ENCODE peak calls at places on chromosomes 2 and 18, in seven cellular contexts. One of them, this sample, is unnamed. For H3K4me1, the result is how much of the 10 kb centered on the place peaks cover.

GRCh38 chr18:36849288-36850011 is 20.5 kb downstream of the KIAA1328 start:
- DNase-seq in fibroblast of lung: peak
- DNase-seq in transverse colon: no peak
- DNase-seq in mesenchymal stem cell: no peak
- DNase-seq in Peyer's patch: no peak
- DNase-seq in uterus: no peak
- DNase-seq in left ventricle myocardium inferior: no peak
- DNase-seq in this sample: no peak

GRCh38 chr2:28648147-28648546 is 103.5 kb upstream of the PPP1CB start:
- DNase-seq in left ventricle myocardium inferior: no peak
- DNase-seq in fibroblast of lung: no peak
- DNase-seq in mesenchymal stem cell: no peak
- DNase-seq in uterus: no peak
- DNase-seq in transverse colon: no peak
- DNase-seq in Peyer's patch: no peak
- DNase-seq in this sample: no peak

GRCh38 chr2:173106959-173107628 is 31.4 kb downstream of the MAP3K20 start:
- DNase-seq in transverse colon: no peak
- DNase-seq in fibroblast of lung: no peak
- DNase-seq in uterus: no peak
- DNase-seq in left ventricle myocardium inferior: no peak
- DNase-seq in mesenchymal stem cell: no peak
- DNase-seq in Peyer's patch: no peak
- DNase-seq in this sample: no peak

GRCh38 chr2:20447437-20448245 is 767 bp downstream of the RHOB start:
- DNase-seq in uterus: peak
- DNase-seq in transverse colon: peak
- DNase-seq in left ventricle myocardium inferior: peak
- DNase-seq in Peyer's patch: peak
- DNase-seq in fibroblast of lung: peak
- DNase-seq in mesenchymal stem cell: peak
- DNase-seq in this sample: peak

GRCh38 chr18:10143601-10144000 is 229.8 kb downstream of the VAPA start:
- DNase-seq in Peyer's patch: no peak
- DNase-seq in fibroblast of lung: no peak
- DNase-seq in uterus: no peak
- DNase-seq in mesenchymal stem cell: peak
- DNase-seq in transverse colon: no peak
- DNase-seq in left ventricle myocardium inferior: no peak
- DNase-seq in this sample: no peak

GRCh38 chr2:97005353-97005752 is 19.0 kb upstream of the FAM178B start:
- DNase-seq in fibroblast of lung: peak
- DNase-seq in Peyer's patch: no peak
- DNase-seq in transverse colon: no peak
- DNase-seq in mesenchymal stem cell: peak
- DNase-seq in left ventricle myocardium inferior: no peak
- DNase-seq in uterus: no peak
- DNase-seq in this sample: no peak

GRCh38 chr18:9863282-9863681 is 22.5 kb upstream of the TXNDC2 start:
- DNase-seq in transverse colon: no peak
- DNase-seq in mesenchymal stem cell: no peak
- DNase-seq in uterus: no peak
- DNase-seq in Peyer's patch: no peak
- DNase-seq in fibroblast of lung: no peak
- DNase-seq in left ventricle myocardium inferior: no peak
- DNase-seq in this sample: no peak

GRCh38 chr2:96617012-96617411 is 21.1 kb downstream of the KANSL3 start:
- DNase-seq in transverse colon: no peak
- DNase-seq in fibroblast of lung: no peak
- DNase-seq in uterus: no peak
- DNase-seq in Peyer's patch: no peak
- DNase-seq in left ventricle myocardium inferior: no peak
- DNase-seq in mesenchymal stem cell: no peak
- DNase-seq in this sample: no peak

GRCh38 chr2:40511661-40512213 is 59.8 kb upstream of the SLC8A1 start:
- DNase-seq in Peyer's patch: peak
- DNase-seq in left ventricle myocardium inferior: no peak
- DNase-seq in mesenchymal stem cell: peak
- DNase-seq in uterus: peak
- DNase-seq in fibroblast of lung: peak
- DNase-seq in transverse colon: peak
- DNase-seq in this sample: peak

GRCh38 chr2:189526241-189526640 is 54.3 kb downstream of the SLC40A1 start:
- DNase-seq in mesenchymal stem cell: no peak
- DNase-seq in transverse colon: no peak
- DNase-seq in uterus: no peak
- DNase-seq in fibroblast of lung: no peak
- DNase-seq in left ventricle myocardium inferior: no peak
- DNase-seq in Peyer's patch: no peak
- DNase-seq in this sample: no peak

GRCh38 chr2:143903172-143903856 is 616.6 kb downstream of the ZEB2 start:
- DNase-seq in mesenchymal stem cell: peak
- DNase-seq in fibroblast of lung: peak
- DNase-seq in uterus: no peak
- DNase-seq in Peyer's patch: no peak
- DNase-seq in transverse colon: no peak
- DNase-seq in left ventricle myocardium inferior: no peak
- DNase-seq in this sample: no peak

GRCh38 chr18:39481281-39481680 is 1915.7 kb upstream of the CELF4 start:
- DNase-seq in uterus: no peak
- DNase-seq in left ventricle myocardium inferior: no peak
- DNase-seq in fibroblast of lung: peak
- DNase-seq in Peyer's patch: no peak
- DNase-seq in mesenchymal stem cell: no peak
- DNase-seq in transverse colon: no peak
- DNase-seq in this sample: no peak

GRCh38 chr2:177118636-177119035 is 94.0 kb upstream of the HNRNPA3 start:
- DNase-seq in transverse colon: no peak
- DNase-seq in mesenchymal stem cell: no peak
- DNase-seq in uterus: no peak
- DNase-seq in left ventricle myocardium inferior: no peak
- DNase-seq in Peyer's patch: no peak
- DNase-seq in fibroblast of lung: no peak
- DNase-seq in this sample: no peak

GRCh38 chr2:67389286-67389685 is 7.8 kb upstream of the ETAA1 start:
- DNase-seq in uterus: no peak
- DNase-seq in mesenchymal stem cell: no peak
- DNase-seq in Peyer's patch: no peak
- DNase-seq in left ventricle myocardium inferior: no peak
- DNase-seq in fibroblast of lung: peak
- DNase-seq in transverse colon: no peak
- DNase-seq in this sample: no peak

GRCh38 chr2:189164732-189165131 is 14.8 kb downstream of the COL5A2 start:
- DNase-seq in fibroblast of lung: peak
- DNase-seq in uterus: peak
- DNase-seq in left ventricle myocardium inferior: no peak
- DNase-seq in mesenchymal stem cell: peak
- DNase-seq in transverse colon: peak
- DNase-seq in Peyer's patch: no peak
- DNase-seq in this sample: no peak

GRCh38 chr2:219171231-219171651 is 1.4 kb upstream of the SLC23A3 start:
- DNase-seq in uterus: peak
- DNase-seq in mesenchymal stem cell: peak
- DNase-seq in Peyer's patch: peak
- DNase-seq in left ventricle myocardium inferior: peak
- DNase-seq in fibroblast of lung: peak
- DNase-seq in transverse colon: peak
- DNase-seq in this sample: peak

GRCh38 chr2:218281449-218281848 is 10.9 kb downstream of the TMBIM1 start:
- DNase-seq in Peyer's patch: no peak
- DNase-seq in fibroblast of lung: peak
- DNase-seq in mesenchymal stem cell: no peak
- DNase-seq in left ventricle myocardium inferior: no peak
- DNase-seq in uterus: no peak
- DNase-seq in transverse colon: no peak
- DNase-seq in this sample: no peak

GRCh38 chr2:5391361-5391760 is 300.8 kb upstream of the SOX11 start:
- DNase-seq in uterus: no peak
- DNase-seq in mesenchymal stem cell: no peak
- DNase-seq in transverse colon: no peak
- DNase-seq in left ventricle myocardium inferior: peak
- DNase-seq in Peyer's patch: no peak
- DNase-seq in fibroblast of lung: peak
- DNase-seq in this sample: peak

GRCh38 chr2:236264256-236264655 is at the start of gene ASB18:
- DNase-seq in mesenchymal stem cell: no peak
- DNase-seq in fibroblast of lung: no peak
- DNase-seq in Peyer's patch: no peak
- DNase-seq in transverse colon: no peak
- DNase-seq in left ventricle myocardium inferior: peak
- DNase-seq in uterus: no peak
- DNase-seq in this sample: peak

DNA sequence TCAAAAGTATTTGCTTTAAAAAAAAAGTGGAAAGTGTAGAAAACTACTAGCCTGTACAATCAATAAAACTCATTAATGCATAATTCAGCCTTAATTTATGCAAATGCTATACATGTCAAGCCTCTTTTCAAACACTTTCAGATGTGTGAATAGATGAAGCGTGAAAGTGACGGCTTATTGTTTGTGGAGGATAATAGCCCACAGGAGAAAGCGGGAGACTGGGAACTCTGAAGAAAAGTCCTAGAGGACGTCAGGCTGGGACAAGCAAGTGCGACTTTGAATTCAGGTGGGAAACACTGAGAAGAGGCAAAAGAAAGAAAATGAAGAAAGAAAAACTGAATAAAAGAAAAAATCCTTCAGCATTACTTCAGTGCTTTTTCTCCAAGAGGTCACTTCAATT is 108.5 kb downstream of the STK39 start:
- DNase-seq in transverse colon: no peak
- DNase-seq in mesenchymal stem cell: no peak
- DNase-seq in Peyer's patch: no peak
- DNase-seq in uterus: no peak
- DNase-seq in fibroblast of lung: no peak
- DNase-seq in left ventricle myocardium inferior: no peak
- DNase-seq in this sample: no peak
- H3K4me1 ChIP-seq in transverse colon: under half
- H3K4me1 ChIP-seq in mesenchymal stem cell: under half
- H3K4me1 ChIP-seq in Peyer's patch: under half
- H3K4me1 ChIP-seq in uterus: under half
- H3K4me1 ChIP-seq in fibroblast of lung: under half
- H3K4me1 ChIP-seq in left ventricle myocardium inferior: under half
- H3K4me1 ChIP-seq in this sample: under half

GRCh38 chr18:79685281-79685680 is 5.7 kb downstream of the CTDP1 start:
- DNase-seq in fibroblast of lung: no peak
- DNase-seq in mesenchymal stem cell: no peak
- DNase-seq in Peyer's patch: peak
- DNase-seq in uterus: no peak
- DNase-seq in transverse colon: no peak
- DNase-seq in left ventricle myocardium inferior: no peak
- DNase-seq in this sample: no peak
- H3K4me1 ChIP-seq in fibroblast of lung: under half
- H3K4me1 ChIP-seq in mesenchymal stem cell: under half
- H3K4me1 ChIP-seq in Peyer's patch: under half
- H3K4me1 ChIP-seq in uterus: under half
- H3K4me1 ChIP-seq in transverse colon: under half
- H3K4me1 ChIP-seq in left ventricle myocardium inferior: under half
- H3K4me1 ChIP-seq in this sample: under half

GRCh38 chr2:74845991-74846390 is 12.1 kb downstream of the HK2 start:
- DNase-seq in fibroblast of lung: peak
- DNase-seq in left ventricle myocardium inferior: no peak
- DNase-seq in Peyer's patch: no peak
- DNase-seq in mesenchymal stem cell: no peak
- DNase-seq in uterus: no peak
- DNase-seq in transverse colon: no peak
- DNase-seq in this sample: no peak
- H3K4me1 ChIP-seq in fibroblast of lung: half or more
- H3K4me1 ChIP-seq in left ventricle myocardium inferior: half or more
- H3K4me1 ChIP-seq in Peyer's patch: under half
- H3K4me1 ChIP-seq in mesenchymal stem cell: under half
- H3K4me1 ChIP-seq in uterus: under half
- H3K4me1 ChIP-seq in transverse colon: under half
- H3K4me1 ChIP-seq in this sample: under half

DNA sequence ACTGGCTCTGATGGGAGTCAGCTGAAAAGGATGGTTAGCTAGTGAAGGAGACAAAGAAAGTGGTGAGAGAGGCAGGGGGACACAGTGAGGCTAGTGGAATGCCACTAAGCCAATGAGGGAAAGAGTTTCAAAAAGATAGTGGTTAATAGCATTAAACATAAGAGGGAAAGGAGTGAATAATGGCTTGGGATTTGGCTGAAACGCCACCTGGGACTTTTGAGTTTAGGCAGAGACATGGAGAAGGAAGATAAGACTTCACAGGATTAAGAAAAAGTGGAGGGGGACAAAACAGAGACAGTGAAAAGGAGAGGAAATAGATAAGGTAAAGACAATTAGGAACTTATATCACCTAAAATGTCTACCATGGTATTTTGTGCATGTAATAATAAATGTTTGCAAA is 6.9 kb downstream of the CD28 start:
- DNase-seq in Peyer's patch: no peak
- DNase-seq in transverse colon: no peak
- DNase-seq in left ventricle myocardium inferior: no peak
- DNase-seq in uterus: no peak
- DNase-seq in fibroblast of lung: no peak
- DNase-seq in mesenchymal stem cell: no peak
- DNase-seq in this sample: no peak
- H3K4me1 ChIP-seq in Peyer's patch: under half
- H3K4me1 ChIP-seq in transverse colon: under half
- H3K4me1 ChIP-seq in left ventricle myocardium inferior: under half
- H3K4me1 ChIP-seq in uterus: under half
- H3K4me1 ChIP-seq in fibroblast of lung: under half
- H3K4me1 ChIP-seq in mesenchymal stem cell: under half
- H3K4me1 ChIP-seq in this sample: under half